ENCODE peak calls at places on chromosome 7, in ten cellular contexts. Y, Q, N, S, G, R, F, M, T and J are unnamed samples.

GRCh38 chr7:131557521-131558385 is 1.3 kb upstream of the PODXL start:
- DNase-seq in Y (peak; percentile 44), Q (peak; percentile 58), N (peak; percentile 65), S (no peak), G (no peak), R (no peak), F (no peak), M (no peak), T (no peak), J (no peak)

GRCh38 chr7:84524714-84525694 is 330.4 kb upstream of the SEMA3A start:
- DNase-seq in Y (peak; percentile 79), Q (no peak), N (no peak), S (no peak), G (no peak), R (no peak), F (no peak), M (no peak), T (no peak), J (no peak)

GRCh38 chr7:68186072-68186471 is 1189.4 kb downstream of the TYW1 start:
- DNase-seq in Y (no peak), Q (no peak), N (no peak), S (no peak), G (no peak), R (no peak), F (no peak), M (no peak), T (no peak), J (no peak)

GRCh38 chr7:159008417-159008816 is 136.2 kb downstream of the VIPR2 start:
- DNase-seq in Y (no peak), Q (no peak), N (no peak), S (no peak), G (no peak), R (no peak), F (no peak), M (no peak), T (no peak), J (no peak)

GRCh38 chr7:77455334-77455733 is 39.2 kb upstream of the GSAP start:
- DNase-seq in Y (peak; percentile 91), Q (no peak), N (no peak), S (peak; percentile 47), G (no peak), R (peak; percentile 61), F (no peak), M (no peak), T (no peak), J (no peak)

GRCh38 chr7:158751743-158752142 is 47.1 kb upstream of the NCAPG2 start:
- DNase-seq in Y (no peak), Q (no peak), N (no peak), S (no peak), G (no peak), R (no peak), F (no peak), M (no peak), T (no peak), J (no peak)

GRCh38 chr7:142685877-142686508 is 63.3 kb upstream of the PRSS1 start:
- DNase-seq in Y (no peak), Q (no peak), N (no peak), S (no peak), G (no peak), R (no peak), F (no peak), M (no peak), T (no peak), J (no peak)

GRCh38 chr7:92586403-92586802 is 3.8 kb downstream of the FAM133B start:
- DNase-seq in Y (peak; percentile 52), Q (no peak), N (no peak), S (no peak), G (no peak), R (no peak), F (no peak), M (no peak), T (no peak), J (no peak)

GRCh38 chr7:128906766-128907559 is 3.5 kb downstream of the KCP start:
- DNase-seq in Y (no peak), Q (no peak), N (no peak), S (no peak), G (no peak), R (no peak), F (no peak), M (no peak), T (no peak), J (no peak)

GRCh38 chr7:20033621-20034200 is 183.5 kb downstream of the MACC1 start:
- DNase-seq in Y (peak; percentile 72), Q (no peak), N (no peak), S (no peak), G (no peak), R (no peak), F (no peak), M (no peak), T (no peak), J (no peak)

GRCh38 chr7:154795437-154795836 is 207.5 kb downstream of the PAXIP1 start:
- DNase-seq in Y (no peak), Q (no peak), N (no peak), S (peak; percentile 44), G (no peak), R (peak; percentile 51), F (peak; percentile 92), M (no peak), T (no peak), J (no peak)

GRCh38 chr7:7830122-7830878 is 111.9 kb upstream of the RPA3 start:
- DNase-seq in Y (no peak), Q (no peak), N (no peak), S (no peak), G (no peak), R (no peak), F (peak; percentile 98), M (no peak), T (no peak), J (no peak)

GRCh38 chr7:31137234-31137633 is 85.1 kb downstream of the ADCYAP1R1 start:
- DNase-seq in Y (no peak), Q (no peak), N (no peak), S (no peak), G (no peak), R (no peak), F (no peak), M (no peak), T (no peak), J (no peak)

GRCh38 chr7:150463461-150463860 is 13.0 kb downstream of the GIMAP8 start:
- DNase-seq in Y (no peak), Q (no peak), N (no peak), S (no peak), G (no peak), R (no peak), F (no peak), M (no peak), T (no peak), J (no peak)